ENCODE peak calls at places on chromosomes 5 and 9, in seven cellular contexts. F is mucosa of descending colon, T is AG04449, S is CD14-positive monocyte, E is endothelial cell, U is sigmoid colon, H is brain microvascular endothelial cell. Y is an unnamed sample.

GRCh38 chr9:97632406-97632991 is 669 bp downstream of the TSTD2 start:
- DNase-seq in F (peak; percentile 71), T (peak; percentile 38), S (no peak), E (peak; percentile 47), U (peak; percentile 86), H (peak; percentile 68), Y (peak; percentile 46)

GRCh38 chr9:93577940-93578682 is 1.7 kb downstream of the PHF2 start:
- DNase-seq in F (no peak), T (no peak), S (no peak), E (no peak), U (no peak), H (no peak), Y (no peak)

GRCh38 chr9:127776195-127776918 is 2.1 kb downstream of the SH2D3C start:
- DNase-seq in F (peak; percentile 64), T (no peak), S (peak; percentile 84), E (peak; percentile 43), U (no peak), H (no peak), Y (peak; percentile 62)

GRCh38 chr5:172140120-172140519 is 47.9 kb downstream of the STK10 start:
- DNase-seq in F (no peak), T (no peak), S (no peak), E (no peak), U (no peak), H (no peak), Y (no peak)

GRCh38 chr9:135920973-135921585 is 13.7 kb upstream of the CAMSAP1 start:
- DNase-seq in F (no peak), T (no peak), S (no peak), E (no peak), U (peak; percentile 59), H (no peak), Y (no peak)

GRCh38 chr9:78745996-78746395 is 449.1 kb downstream of the PSAT1 start:
- DNase-seq in F (no peak), T (no peak), S (no peak), E (no peak), U (no peak), H (no peak), Y (no peak)

GRCh38 chr5:17897776-17898175 is 263.5 kb downstream of the TAF11L14 start:
- DNase-seq in F (no peak), T (no peak), S (no peak), E (no peak), U (no peak), H (no peak), Y (no peak)

GRCh38 chr9:110443146-110443877 is 105.6 kb upstream of the TXNDC8 start:
- DNase-seq in F (no peak), T (peak; percentile 37), S (no peak), E (no peak), U (no peak), H (peak; percentile 61), Y (no peak)

GRCh38 chr5:6721442-6721841 is 8.2 kb downstream of the TENT4A start:
- DNase-seq in F (no peak), T (no peak), S (no peak), E (no peak), U (no peak), H (no peak), Y (no peak)

GRCh38 chr5:175652741-175653663 is 4.9 kb upstream of the HRH2 start:
- DNase-seq in F (peak; percentile 24), T (no peak), S (no peak), E (no peak), U (no peak), H (peak; percentile 43), Y (no peak)

GRCh38 chr9:36415822-36416515 is 15.9 kb upstream of the RNF38 start:
- DNase-seq in F (no peak), T (no peak), S (no peak), E (no peak), U (no peak), H (no peak), Y (peak; percentile 8)

GRCh38 chr5:11724947-11725346 is 179.3 kb downstream of the CTNND2 start:
- DNase-seq in F (no peak), T (no peak), S (no peak), E (no peak), U (no peak), H (no peak), Y (peak; percentile 12)

GRCh38 chr5:421287-421880 is 21.6 kb upstream of the EXOC3 start:
- DNase-seq in F (no peak), T (no peak), S (no peak), E (no peak), U (peak; percentile 50), H (no peak), Y (no peak)

GRCh38 chr5:57600321-57600720 is 117.7 kb upstream of the ACTBL2 start:
- DNase-seq in F (no peak), T (no peak), S (no peak), E (no peak), U (no peak), H (no peak), Y (no peak)

DNA sequence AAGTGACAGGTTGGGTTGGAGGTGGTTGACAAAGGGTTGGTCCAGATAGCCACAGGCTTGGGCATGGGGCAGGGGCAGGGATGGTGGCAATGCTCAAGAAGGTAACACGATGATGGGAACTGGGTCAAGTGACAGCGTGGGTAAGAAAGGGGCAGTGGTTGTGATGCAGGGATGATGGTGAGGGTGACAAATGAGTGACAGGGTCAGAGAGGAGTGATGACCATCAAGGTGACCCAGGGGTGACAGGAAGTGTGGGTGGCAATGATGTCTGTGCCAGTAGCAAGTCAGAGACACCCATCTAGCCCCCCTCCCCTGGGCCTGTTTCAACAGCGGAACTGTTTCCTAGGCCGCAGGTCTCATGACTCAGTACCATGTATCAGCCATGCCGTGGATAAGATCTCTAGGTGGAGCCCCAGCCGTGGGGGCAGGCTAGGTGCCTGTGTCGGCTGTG is 20.5 kb downstream of the AQP3 start:
- DNase-seq in F (no peak), T (no peak), S (no peak), E (no peak), U (no peak), H (no peak), Y (no peak)
- TF ChIP-seq CTCF in F (no peak), T (no peak), S (no peak), E (no peak), U (no peak), H (no peak), Y (no peak)

GRCh38 chr9:121445986-121446385 is 53.7 kb downstream of the GGTA1 start:
- DNase-seq in F (peak; percentile 9), T (no peak), S (no peak), E (no peak), U (no peak), H (no peak), Y (no peak)
- TF ChIP-seq CTCF in F (no peak), T (no peak), S (peak; percentile 29), E (no peak), U (no peak), H (peak; percentile 13), Y (no peak)

GRCh38 chr9:137235424-137236237 is 4.9 kb downstream of the SLC34A3 start:
- DNase-seq in F (peak; percentile 19), T (no peak), S (no peak), E (no peak), U (no peak), H (no peak), Y (no peak)
- TF ChIP-seq CTCF in F (no peak), T (no peak), S (no peak), E (no peak), U (no peak), H (no peak), Y (no peak)

DNA sequence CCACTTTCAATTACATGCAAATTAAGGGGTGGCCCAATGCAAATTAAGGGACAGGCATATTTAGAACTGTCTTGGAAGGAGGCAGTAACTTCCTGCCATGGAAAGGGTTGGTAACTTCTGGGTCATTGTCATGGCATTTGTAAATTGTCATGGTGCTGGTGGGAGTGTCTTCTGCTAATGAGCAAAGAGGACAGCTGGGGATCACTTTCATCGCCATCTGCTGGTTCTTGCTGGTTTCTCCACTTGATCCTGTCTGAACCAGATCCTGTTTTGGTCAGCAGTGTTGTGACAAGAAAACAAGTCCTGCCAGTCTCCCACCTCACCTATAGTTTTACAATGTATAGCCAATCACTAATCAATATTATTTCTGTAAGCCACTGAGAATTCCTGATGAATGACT is 23.4 kb upstream of the UGT3A2 start:
- DNase-seq in F (peak; percentile 13), T (no peak), S (no peak), E (peak; percentile 48), U (no peak), H (peak; percentile 16), Y (no peak)
- TF ChIP-seq CTCF in F (no peak), T (peak; percentile 49), S (peak; percentile 23), E (peak; percentile 24), U (no peak), H (peak; percentile 71), Y (no peak)

DNA sequence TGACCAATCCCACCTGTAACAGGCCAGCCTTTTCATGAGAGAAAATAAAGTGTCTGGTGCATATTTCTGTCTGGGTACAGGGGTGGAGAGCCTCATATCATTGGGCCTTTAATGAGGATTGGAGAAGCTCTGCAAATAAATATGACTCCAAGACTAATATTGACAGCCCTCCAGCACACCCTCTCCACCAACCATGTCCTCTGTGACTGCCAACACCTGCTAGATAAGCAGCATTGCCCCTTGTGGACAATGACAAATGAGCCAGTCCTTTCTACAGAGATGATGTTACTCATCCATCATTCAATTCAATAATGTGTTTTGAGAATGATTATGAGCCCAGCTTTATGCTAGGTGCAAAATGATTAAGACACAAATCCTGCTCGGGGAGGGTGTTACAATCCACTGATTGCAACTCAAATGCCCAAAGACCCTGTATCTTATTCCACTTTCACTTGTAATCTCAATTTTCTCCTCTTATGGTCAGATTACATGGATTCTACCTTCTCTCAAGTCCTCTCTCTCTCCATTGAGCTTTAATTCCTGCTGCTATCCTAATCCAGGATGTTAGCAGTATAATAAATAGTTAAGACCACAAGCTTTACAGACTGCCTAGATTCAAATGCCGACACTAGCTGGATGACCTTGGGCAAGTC is 2.1 kb upstream of the GFRA3 start:
- DNase-seq in F (no peak), T (no peak), S (no peak), E (no peak), U (no peak), H (no peak), Y (no peak)
- TF ChIP-seq CTCF in F (no peak), T (no peak), S (no peak), E (no peak), U (no peak), H (no peak), Y (no peak)

GRCh38 chr5:78373231-78373630 is 12.8 kb downstream of the SCAMP1 start:
- DNase-seq in F (no peak), T (no peak), S (no peak), E (no peak), U (no peak), H (no peak), Y (no peak)
- TF ChIP-seq CTCF in F (no peak), T (no peak), S (no peak), E (no peak), U (no peak), H (no peak), Y (no peak)

Y was measured in nephron progenitor cell.